ENCODE peak calls at places on chromosomes 2 and 18, in five cellular contexts. M is NCI-H2081; H is activated T-helper 2 cell treated with anti-CD3 and anti-CD28 coated beads, Interferon-gamma antibody, Interleukin-2, Interleukin-4, amounts not matched to agents 10 μg/mL and 5 μg/mL and 100 μg/mL, durations not matched to agents 14 hours and 24 hours and 36 hours; F is BJ; C is activated T-cell treated with anti-CD3 and anti-CD28 coated beads for 1 hour. B is an unnamed sample.

GRCh38 chr18:73646772-73647171 is 500.9 kb downstream of the FBXO15 start:
- DNase-seq in M (no peak), H (no peak), F (peak; percentile 36), C (no peak), B (peak; percentile 22)

GRCh38 chr2:208406474-208407451 is at the start of gene PTH2R:
- DNase-seq in M (peak; percentile 71), H (no peak), F (no peak), C (no peak), B (no peak)

GRCh38 chr18:45166341-45167108 is 448.8 kb upstream of the SLC14A2 start:
- DNase-seq in M (no peak), H (no peak), F (peak; percentile 84), C (no peak), B (peak; percentile 81)

GRCh38 chr2:203669820-203670219 is 36.6 kb upstream of the CD28 start:
- DNase-seq in M (no peak), H (no peak), F (no peak), C (no peak), B (no peak)

GRCh38 chr2:239738159-239738558 is 287.0 kb downstream of the NDUFA10 start:
- DNase-seq in M (no peak), H (no peak), F (no peak), C (no peak), B (no peak)

GRCh38 chr2:20422679-20423271 is 24.1 kb upstream of the RHOB start:
- DNase-seq in M (no peak), H (no peak), F (no peak), C (no peak), B (no peak)

GRCh38 chr2:141911485-141912066 is 219.2 kb downstream of the LRP1B start:
- DNase-seq in M (peak; percentile 37), H (no peak), F (no peak), C (no peak), B (no peak)

GRCh38 chr2:3127279-3127690 is 250.3 kb downstream of the EIPR1 start:
- DNase-seq in M (peak; percentile 76), H (no peak), F (no peak), C (no peak), B (no peak)

GRCh38 chr2:240139666-240140393 is 628 bp downstream of the OTOS start:
- DNase-seq in M (no peak), H (no peak), F (no peak), C (no peak), B (no peak)

GRCh38 chr2:147703171-147703570 is 141.7 kb upstream of the ACVR2A start:
- DNase-seq in M (no peak), H (no peak), F (no peak), C (no peak), B (no peak)